ENCODE peak calls at places on chromosomes 2 and 18, in ten cellular contexts. One of them, this sample, is unnamed.

GRCh38 chr2:167608487-167608886 is 638.9 kb downstream of the STK39 start:
- DNase-seq in neural progenitor cell: no peak
- DNase-seq in IMR-90: no peak
- DNase-seq in GM23338: no peak
- DNase-seq in neuronal stem cell: no peak
- DNase-seq in HCT116: no peak
- DNase-seq in astrocyte: no peak
- DNase-seq in fibroblast of lung: no peak
- DNase-seq in PC-3: no peak
- DNase-seq in PC-9: no peak
- DNase-seq in this sample: no peak

GRCh38 chr2:207632575-207633492 is 7.6 kb upstream of the METTL21A start:
- DNase-seq in neural progenitor cell: no peak
- DNase-seq in IMR-90: peak; percentile 58
- DNase-seq in GM23338: no peak
- DNase-seq in neuronal stem cell: no peak
- DNase-seq in HCT116: no peak
- DNase-seq in astrocyte: peak; percentile 48
- DNase-seq in fibroblast of lung: peak; percentile 76
- DNase-seq in PC-3: peak; percentile 97
- DNase-seq in PC-9: peak; percentile 97
- DNase-seq in this sample: no peak

GRCh38 chr2:199136241-199136640 is 321.5 kb downstream of the SATB2 start:
- DNase-seq in neural progenitor cell: no peak
- DNase-seq in IMR-90: peak; percentile 60
- DNase-seq in GM23338: no peak
- DNase-seq in neuronal stem cell: no peak
- DNase-seq in HCT116: no peak
- DNase-seq in astrocyte: peak; percentile 41
- DNase-seq in fibroblast of lung: no peak
- DNase-seq in PC-3: peak; percentile 56
- DNase-seq in PC-9: no peak
- DNase-seq in this sample: no peak

GRCh38 chr18:48921305-48922202 is 29.2 kb downstream of the SMAD7 start:
- DNase-seq in neural progenitor cell: peak; percentile 3
- DNase-seq in IMR-90: no peak
- DNase-seq in GM23338: no peak
- DNase-seq in neuronal stem cell: no peak
- DNase-seq in HCT116: no peak
- DNase-seq in astrocyte: no peak
- DNase-seq in fibroblast of lung: no peak
- DNase-seq in PC-3: no peak
- DNase-seq in PC-9: no peak
- DNase-seq in this sample: no peak

GRCh38 chr2:88626171-88627054 is 851 bp downstream of the EIF2AK3 start:
- DNase-seq in neural progenitor cell: peak; percentile 69
- DNase-seq in IMR-90: no peak
- DNase-seq in GM23338: peak; percentile 68
- DNase-seq in neuronal stem cell: peak; percentile 29
- DNase-seq in HCT116: no peak
- DNase-seq in astrocyte: no peak
- DNase-seq in fibroblast of lung: no peak
- DNase-seq in PC-3: peak; percentile 25
- DNase-seq in PC-9: no peak
- DNase-seq in this sample: no peak

GRCh38 chr2:189171956-189172609 is 7.5 kb downstream of the COL5A2 start:
- DNase-seq in neural progenitor cell: no peak
- DNase-seq in IMR-90: no peak
- DNase-seq in GM23338: no peak
- DNase-seq in neuronal stem cell: no peak
- DNase-seq in HCT116: no peak
- DNase-seq in astrocyte: no peak
- DNase-seq in fibroblast of lung: peak; percentile 32
- DNase-seq in PC-3: peak; percentile 17
- DNase-seq in PC-9: no peak
- DNase-seq in this sample: no peak

GRCh38 chr2:149089068-149089467 is 50.6 kb downstream of the LYPD6B start:
- DNase-seq in neural progenitor cell: no peak
- DNase-seq in IMR-90: no peak
- DNase-seq in GM23338: no peak
- DNase-seq in neuronal stem cell: no peak
- DNase-seq in HCT116: no peak
- DNase-seq in astrocyte: no peak
- DNase-seq in fibroblast of lung: no peak
- DNase-seq in PC-3: no peak
- DNase-seq in PC-9: no peak
- DNase-seq in this sample: no peak

GRCh38 chr2:186544255-186544675 is 45.6 kb upstream of the ITGAV start:
- DNase-seq in neural progenitor cell: peak; percentile 45
- DNase-seq in IMR-90: peak; percentile 93
- DNase-seq in GM23338: peak; percentile 50
- DNase-seq in neuronal stem cell: peak; percentile 52
- DNase-seq in HCT116: peak; percentile 10
- DNase-seq in astrocyte: peak; percentile 92
- DNase-seq in fibroblast of lung: peak; percentile 76
- DNase-seq in PC-3: peak; percentile 91
- DNase-seq in PC-9: peak; percentile 83
- DNase-seq in this sample: no peak

GRCh38 chr2:25844089-25844488 is 34.2 kb downstream of the ASXL2 start:
- DNase-seq in neural progenitor cell: no peak
- DNase-seq in IMR-90: peak; percentile 65
- DNase-seq in GM23338: no peak
- DNase-seq in neuronal stem cell: no peak
- DNase-seq in HCT116: no peak
- DNase-seq in astrocyte: peak; percentile 38
- DNase-seq in fibroblast of lung: peak; percentile 72
- DNase-seq in PC-3: peak; percentile 9
- DNase-seq in PC-9: no peak
- DNase-seq in this sample: no peak

GRCh38 chr2:24702800-24703199 is 90.4 kb downstream of the PTRHD1 start:
- DNase-seq in neural progenitor cell: no peak
- DNase-seq in IMR-90: peak; percentile 94
- DNase-seq in GM23338: no peak
- DNase-seq in neuronal stem cell: no peak
- DNase-seq in HCT116: peak; percentile 83
- DNase-seq in astrocyte: peak; percentile 93
- DNase-seq in fibroblast of lung: peak; percentile 78
- DNase-seq in PC-3: peak; percentile 93
- DNase-seq in PC-9: peak; percentile 86
- DNase-seq in this sample: no peak

GRCh38 chr2:77725045-77725444 is 202.9 kb upstream of the LRRTM4 start:
- DNase-seq in neural progenitor cell: no peak
- DNase-seq in IMR-90: no peak
- DNase-seq in GM23338: no peak
- DNase-seq in neuronal stem cell: no peak
- DNase-seq in HCT116: no peak
- DNase-seq in astrocyte: no peak
- DNase-seq in fibroblast of lung: no peak
- DNase-seq in PC-3: no peak
- DNase-seq in PC-9: no peak
- DNase-seq in this sample: no peak

GRCh38 chr2:38652431-38653273 is 13.3 kb upstream of the GALM start:
- DNase-seq in neural progenitor cell: no peak
- DNase-seq in IMR-90: no peak
- DNase-seq in GM23338: no peak
- DNase-seq in neuronal stem cell: no peak
- DNase-seq in HCT116: no peak
- DNase-seq in astrocyte: no peak
- DNase-seq in fibroblast of lung: no peak
- DNase-seq in PC-3: no peak
- DNase-seq in PC-9: no peak
- DNase-seq in this sample: no peak

GRCh38 chr2:171102802-171103201 is 57.9 kb downstream of the TLK1 start:
- DNase-seq in neural progenitor cell: no peak
- DNase-seq in IMR-90: no peak
- DNase-seq in GM23338: no peak
- DNase-seq in neuronal stem cell: no peak
- DNase-seq in HCT116: no peak
- DNase-seq in astrocyte: no peak
- DNase-seq in fibroblast of lung: no peak
- DNase-seq in PC-3: no peak
- DNase-seq in PC-9: no peak
- DNase-seq in this sample: no peak

GRCh38 chr2:96527052-96527964 is 9.2 kb upstream of the ARID5A start:
- DNase-seq in neural progenitor cell: peak; percentile 76
- DNase-seq in IMR-90: peak; percentile 18
- DNase-seq in GM23338: peak; percentile 68
- DNase-seq in neuronal stem cell: peak; percentile 23
- DNase-seq in HCT116: no peak
- DNase-seq in astrocyte: no peak
- DNase-seq in fibroblast of lung: peak; percentile 47
- DNase-seq in PC-3: no peak
- DNase-seq in PC-9: no peak
- DNase-seq in this sample: no peak

GRCh38 chr2:220044383-220044782 is 417.0 kb downstream of the SLC4A3 start:
- DNase-seq in neural progenitor cell: peak; percentile 29
- DNase-seq in IMR-90: no peak
- DNase-seq in GM23338: peak; percentile 22
- DNase-seq in neuronal stem cell: no peak
- DNase-seq in HCT116: no peak
- DNase-seq in astrocyte: no peak
- DNase-seq in fibroblast of lung: no peak
- DNase-seq in PC-3: no peak
- DNase-seq in PC-9: no peak
- DNase-seq in this sample: no peak

GRCh38 chr18:46071894-46072867 is at the start of gene PSTPIP2:
- DNase-seq in neural progenitor cell: peak; percentile 72
- DNase-seq in IMR-90: peak; percentile 54
- DNase-seq in GM23338: peak; percentile 72
- DNase-seq in neuronal stem cell: peak; percentile 24
- DNase-seq in HCT116: peak; percentile 22
- DNase-seq in astrocyte: peak; percentile 46
- DNase-seq in fibroblast of lung: peak; percentile 55
- DNase-seq in PC-3: no peak
- DNase-seq in PC-9: no peak
- DNase-seq in this sample: no peak

DNA sequence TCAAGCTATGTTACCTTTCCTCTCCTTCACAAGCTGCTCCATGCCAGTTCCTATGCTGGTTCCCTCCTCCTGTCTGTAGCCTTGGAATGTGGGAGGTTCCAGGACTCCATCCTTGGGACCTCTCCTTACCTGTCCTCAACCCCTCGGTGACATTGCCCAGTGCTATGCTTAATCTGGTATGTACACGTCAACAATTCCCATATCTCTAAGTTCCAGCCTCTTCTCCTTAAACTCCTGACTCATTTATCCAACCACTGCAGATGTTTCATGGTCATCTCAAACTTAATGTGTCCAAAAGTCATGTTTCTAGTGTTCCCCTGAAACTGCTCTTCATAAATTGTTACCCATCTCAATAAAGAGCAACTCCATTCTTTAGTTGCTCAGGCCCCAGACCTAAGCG is 160.8 kb downstream of the TNS1 start:
- DNase-seq in neural progenitor cell: no peak
- DNase-seq in IMR-90: no peak
- DNase-seq in GM23338: no peak
- DNase-seq in neuronal stem cell: no peak
- DNase-seq in HCT116: no peak
- DNase-seq in astrocyte: no peak
- DNase-seq in fibroblast of lung: no peak
- DNase-seq in PC-3: no peak
- DNase-seq in PC-9: no peak
- DNase-seq in this sample: no peak
- H3K36me3 ChIP-seq in neural progenitor cell: no peaks in the 10 kb centered on the region
- H3K36me3 ChIP-seq in IMR-90: peaks cover 37% of the 10 kb centered on the region
- H3K36me3 ChIP-seq in GM23338: no peaks in the 10 kb centered on the region
- H3K36me3 ChIP-seq in neuronal stem cell: no peaks in the 10 kb centered on the region
- H3K36me3 ChIP-seq in HCT116: no peaks in the 10 kb centered on the region
- H3K36me3 ChIP-seq in astrocyte: peaks cover 25% of the 10 kb centered on the region
- H3K36me3 ChIP-seq in fibroblast of lung: peaks cover 5% of the 10 kb centered on the region
- H3K36me3 ChIP-seq in PC-3: no peaks in the 10 kb centered on the region
- H3K36me3 ChIP-seq in PC-9: no peaks in the 10 kb centered on the region
- H3K36me3 ChIP-seq in this sample: no peaks in the 10 kb centered on the region

GRCh38 chr2:201433389-201433995 is 17.8 kb downstream of the TRAK2 start:
- DNase-seq in neural progenitor cell: no peak
- DNase-seq in IMR-90: no peak
- DNase-seq in GM23338: no peak
- DNase-seq in neuronal stem cell: no peak
- DNase-seq in HCT116: no peak
- DNase-seq in astrocyte: no peak
- DNase-seq in fibroblast of lung: no peak
- DNase-seq in PC-3: no peak
- DNase-seq in PC-9: no peak
- DNase-seq in this sample: no peak
- H3K4me2 ChIP-seq in neural progenitor cell: no peak overlapping the region
- H3K4me2 ChIP-seq in IMR-90: peak overlapping the region; percentile 18
- H3K4me2 ChIP-seq in GM23338: no peak overlapping the region
- H3K4me2 ChIP-seq in neuronal stem cell: no peak overlapping the region
- H3K4me2 ChIP-seq in HCT116: no peak overlapping the region
- H3K4me2 ChIP-seq in astrocyte: peak overlapping the region; percentile 3
- H3K4me2 ChIP-seq in fibroblast of lung: peak overlapping the region; percentile 76
- H3K4me2 ChIP-seq in PC-3: no peak overlapping the region
- H3K4me2 ChIP-seq in PC-9: no peak overlapping the region
- H3K4me2 ChIP-seq in this sample: no peak overlapping the region

GRCh38 chr2:121187351-121187921 is 97.6 kb downstream of the TFCP2L1 start:
- DNase-seq in neural progenitor cell: no peak
- DNase-seq in IMR-90: no peak
- DNase-seq in GM23338: no peak
- DNase-seq in neuronal stem cell: no peak
- DNase-seq in HCT116: no peak
- DNase-seq in astrocyte: no peak
- DNase-seq in fibroblast of lung: no peak
- DNase-seq in PC-3: no peak
- DNase-seq in PC-9: no peak
- DNase-seq in this sample: no peak
- H3K36me3 ChIP-seq in neural progenitor cell: no peaks in the 10 kb centered on the region
- H3K36me3 ChIP-seq in IMR-90: no peaks in the 10 kb centered on the region
- H3K36me3 ChIP-seq in GM23338: no peaks in the 10 kb centered on the region
- H3K36me3 ChIP-seq in neuronal stem cell: no peaks in the 10 kb centered on the region
- H3K36me3 ChIP-seq in HCT116: no peaks in the 10 kb centered on the region
- H3K36me3 ChIP-seq in astrocyte: no peaks in the 10 kb centered on the region
- H3K36me3 ChIP-seq in fibroblast of lung: no peaks in the 10 kb centered on the region
- H3K36me3 ChIP-seq in PC-3: no peaks in the 10 kb centered on the region
- H3K36me3 ChIP-seq in PC-9: no peaks in the 10 kb centered on the region
- H3K36me3 ChIP-seq in this sample: no peaks in the 10 kb centered on the region

DNA sequence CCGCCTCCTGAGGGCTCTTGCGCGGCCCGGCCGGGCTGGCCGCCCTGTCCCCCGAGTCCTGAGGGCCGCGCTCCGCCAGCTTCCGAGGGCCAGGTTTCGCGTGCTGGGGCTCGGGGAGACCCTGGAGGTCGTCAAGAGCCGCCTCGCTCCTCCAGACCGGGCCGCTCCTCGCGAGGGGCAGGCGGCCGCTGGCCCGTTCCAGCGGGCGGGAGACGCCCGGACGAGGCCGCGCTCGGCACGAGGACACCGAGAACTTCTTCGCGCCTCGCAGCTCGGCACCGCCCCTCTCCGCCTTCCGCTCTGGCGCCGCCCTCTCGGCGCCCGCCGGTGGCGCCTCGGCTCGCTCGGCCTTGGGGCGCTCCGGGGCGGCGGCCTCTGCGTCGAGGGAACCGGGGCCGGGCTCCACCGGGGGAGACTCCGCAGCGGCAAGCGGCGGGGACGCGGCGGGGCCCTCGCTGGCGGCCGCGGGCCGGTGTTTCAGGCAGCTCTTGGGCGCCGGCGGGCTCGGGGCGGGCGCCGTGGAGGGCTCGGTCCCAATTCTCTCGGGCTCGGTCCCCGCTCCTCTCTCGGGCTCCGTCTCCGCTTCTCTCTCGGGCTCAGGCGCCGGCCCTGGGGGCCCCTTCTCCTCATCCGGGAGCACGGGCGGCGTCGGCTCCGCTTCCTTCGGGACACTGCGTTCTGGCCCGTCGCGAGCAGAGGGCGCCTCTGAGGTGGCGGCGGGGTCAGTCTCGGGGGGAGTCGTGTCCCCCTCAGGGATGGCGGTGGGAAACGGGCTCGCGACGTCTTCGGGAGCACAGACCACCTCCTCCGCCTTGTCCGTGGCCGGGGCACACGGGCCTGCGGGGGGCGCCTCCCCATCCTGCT is 91.6 kb upstream of the MGAT4A start:
- DNase-seq in neural progenitor cell: peak; percentile 83
- DNase-seq in IMR-90: no peak
- DNase-seq in GM23338: peak; percentile 80
- DNase-seq in neuronal stem cell: peak; percentile 47
- DNase-seq in HCT116: no peak
- DNase-seq in astrocyte: no peak
- DNase-seq in fibroblast of lung: no peak
- DNase-seq in PC-3: no peak
- DNase-seq in PC-9: no peak
- DNase-seq in this sample: no peak
- H3K4me2 ChIP-seq in neural progenitor cell: peak overlapping the region; percentile 81
- H3K4me2 ChIP-seq in IMR-90: no peak overlapping the region
- H3K4me2 ChIP-seq in GM23338: peak overlapping the region; percentile 77
- H3K4me2 ChIP-seq in neuronal stem cell: peak overlapping the region; percentile 77
- H3K4me2 ChIP-seq in HCT116: no peak overlapping the region
- H3K4me2 ChIP-seq in astrocyte: peak overlapping the region; percentile 67
- H3K4me2 ChIP-seq in fibroblast of lung: peak overlapping the region; percentile 25
- H3K4me2 ChIP-seq in PC-3: no peak overlapping the region
- H3K4me2 ChIP-seq in PC-9: no peak overlapping the region
- H3K4me2 ChIP-seq in this sample: peak overlapping the region; percentile 48

This sample was measured in GM12878.